ENCODE peak calls at places on chromosome 4, in four cellular contexts. M, T, Z and D are unnamed samples.

GRCh38 chr4:128517096-128517738 is 229.6 kb upstream of the PGRMC2 start:
- DNase-seq in Z (no peak), M (no peak), T (no peak), D (no peak)

GRCh38 chr4:183816077-183816476 is 89.0 kb upstream of the STOX2 start:
- DNase-seq in T (no peak), Z (no peak), M (no peak), D (no peak)

GRCh38 chr4:98148856-98149255 is 5.6 kb upstream of the STPG2 start:
- DNase-seq in Z (no peak), M (peak), T (no peak), D (no peak)

GRCh38 chr4:65951177-65951576 is 280.9 kb upstream of the EPHA5 start:
- DNase-seq in T (no peak), Z (no peak), M (no peak), D (no peak)

GRCh38 chr4:124828382-124828781 is 115.8 kb upstream of the ANKRD50 start:
- DNase-seq in Z (no peak), T (no peak), M (no peak), D (no peak)

GRCh38 chr4:56698329-56698728 is 17.2 kb upstream of the HOPX start:
- DNase-seq in T (no peak), Z (no peak), M (no peak), D (no peak)

GRCh38 chr4:173301518-173302201 is 32.5 kb downstream of the HMGB2 start:
- DNase-seq in T (no peak), Z (no peak), M (peak), D (peak)

GRCh38 chr4:162229670-162230069 is 65.9 kb upstream of the FSTL5 start:
- DNase-seq in T (no peak), M (no peak), Z (no peak), D (no peak)

GRCh38 chr4:72312032-72312650 is 256.9 kb downstream of the ADAMTS3 start:
- DNase-seq in M (peak), Z (no peak), T (peak), D (no peak)

GRCh38 chr4:1676605-1677525 is 7.2 kb downstream of the FAM53A start:
- DNase-seq in Z (no peak), T (no peak), M (no peak), D (no peak)

GRCh38 chr4:118947095-118947494 is 58.4 kb downstream of the SYNPO2 start:
- DNase-seq in M (no peak), T (no peak), Z (no peak), D (no peak)

GRCh38 chr4:2396781-2397368 is 21.6 kb downstream of the ZFYVE28 start:
- DNase-seq in T (no peak), M (peak), Z (no peak), D (no peak)

GRCh38 chr4:122576261-122577188 is 44.3 kb downstream of the IL21 start:
- DNase-seq in Z (no peak), T (peak), M (peak), D (peak)

GRCh38 chr4:15961778-15962510 is 1.0 kb downstream of the FGFBP2 start:
- DNase-seq in T (no peak), M (no peak), Z (no peak), D (peak)

GRCh38 chr4:27318740-27319139 is 458.1 kb downstream of the STIM2 start:
- DNase-seq in Z (peak), T (no peak), M (peak), D (peak)

GRCh38 chr4:150570862-150571261 is 11.1 kb upstream of the MAB21L2 start:
- DNase-seq in T (no peak), M (no peak), Z (no peak), D (no peak)

GRCh38 chr4:38872620-38873019 is 5.0 kb downstream of the FAM114A1 start:
- DNase-seq in Z (no peak), M (no peak), T (no peak), D (no peak)

GRCh38 chr4:11702886-11703555 is 274.3 kb upstream of the HS3ST1 start:
- DNase-seq in Z (no peak), M (no peak), T (no peak), D (no peak)